ENCODE peak calls at places on chromosomes 5 and 9, in six cellular contexts. One of them, this sample, is unnamed.
A peak's percentile ranks its signal among the peaks of the same experiment; 100 is the strongest.

GRCh38 chr5:173327948-173328895 is at the start of gene STC2:
- DNase-seq in activated T-helper 2 cell treated with anti-CD3 and anti-CD28 coated beads, Interferon-gamma antibody, Interleukin-2, Interleukin-4, amounts not matched to agents 10 μg/mL and 5 μg/mL and 100 μg/mL, durations not matched to agents 14 hours and 24 hours and 36 hours: peak; percentile 67
- DNase-seq in Peyer's patch: no peak
- DNase-seq in skeletal muscle cell: peak; percentile 80
- DNase-seq in effector memory CD8-positive, alpha-beta T cell: no peak
- DNase-seq in right lobe of liver: no peak
- DNase-seq in this sample: peak; percentile 93

GRCh38 chr5:57532513-57533497 is 50.2 kb upstream of the ACTBL2 start:
- DNase-seq in activated T-helper 2 cell treated with anti-CD3 and anti-CD28 coated beads, Interferon-gamma antibody, Interleukin-2, Interleukin-4, amounts not matched to agents 10 μg/mL and 5 μg/mL and 100 μg/mL, durations not matched to agents 14 hours and 24 hours and 36 hours: no peak
- DNase-seq in Peyer's patch: no peak
- DNase-seq in skeletal muscle cell: no peak
- DNase-seq in effector memory CD8-positive, alpha-beta T cell: no peak
- DNase-seq in right lobe of liver: no peak
- DNase-seq in this sample: peak; percentile 18

GRCh38 chr9:88218721-88219120 is 80.4 kb upstream of the SPATA31C2 start:
- DNase-seq in activated T-helper 2 cell treated with anti-CD3 and anti-CD28 coated beads, Interferon-gamma antibody, Interleukin-2, Interleukin-4, amounts not matched to agents 10 μg/mL and 5 μg/mL and 100 μg/mL, durations not matched to agents 14 hours and 24 hours and 36 hours: no peak
- DNase-seq in Peyer's patch: no peak
- DNase-seq in skeletal muscle cell: no peak
- DNase-seq in effector memory CD8-positive, alpha-beta T cell: no peak
- DNase-seq in right lobe of liver: no peak
- DNase-seq in this sample: peak; percentile 27

GRCh38 chr9:71209890-71210289 is 88.5 kb upstream of the TRPM3 start:
- DNase-seq in activated T-helper 2 cell treated with anti-CD3 and anti-CD28 coated beads, Interferon-gamma antibody, Interleukin-2, Interleukin-4, amounts not matched to agents 10 μg/mL and 5 μg/mL and 100 μg/mL, durations not matched to agents 14 hours and 24 hours and 36 hours: no peak
- DNase-seq in Peyer's patch: no peak
- DNase-seq in skeletal muscle cell: no peak
- DNase-seq in effector memory CD8-positive, alpha-beta T cell: no peak
- DNase-seq in right lobe of liver: no peak
- DNase-seq in this sample: no peak

GRCh38 chr5:59587489-59588337 is 305.8 kb downstream of the PDE4D start:
- DNase-seq in activated T-helper 2 cell treated with anti-CD3 and anti-CD28 coated beads, Interferon-gamma antibody, Interleukin-2, Interleukin-4, amounts not matched to agents 10 μg/mL and 5 μg/mL and 100 μg/mL, durations not matched to agents 14 hours and 24 hours and 36 hours: no peak
- DNase-seq in Peyer's patch: no peak
- DNase-seq in skeletal muscle cell: peak; percentile 73
- DNase-seq in effector memory CD8-positive, alpha-beta T cell: no peak
- DNase-seq in right lobe of liver: peak; percentile 62
- DNase-seq in this sample: peak; percentile 9

GRCh38 chr5:139951296-139951924 is 91.7 kb downstream of the NRG2 start:
- DNase-seq in activated T-helper 2 cell treated with anti-CD3 and anti-CD28 coated beads, Interferon-gamma antibody, Interleukin-2, Interleukin-4, amounts not matched to agents 10 μg/mL and 5 μg/mL and 100 μg/mL, durations not matched to agents 14 hours and 24 hours and 36 hours: no peak
- DNase-seq in Peyer's patch: no peak
- DNase-seq in skeletal muscle cell: no peak
- DNase-seq in effector memory CD8-positive, alpha-beta T cell: no peak
- DNase-seq in right lobe of liver: no peak
- DNase-seq in this sample: no peak

GRCh38 chr5:14838396-14839319 is 32.9 kb downstream of the ANKH start:
- DNase-seq in activated T-helper 2 cell treated with anti-CD3 and anti-CD28 coated beads, Interferon-gamma antibody, Interleukin-2, Interleukin-4, amounts not matched to agents 10 μg/mL and 5 μg/mL and 100 μg/mL, durations not matched to agents 14 hours and 24 hours and 36 hours: no peak
- DNase-seq in Peyer's patch: no peak
- DNase-seq in skeletal muscle cell: no peak
- DNase-seq in effector memory CD8-positive, alpha-beta T cell: no peak
- DNase-seq in right lobe of liver: no peak
- DNase-seq in this sample: no peak

GRCh38 chr9:126916909-126917308 is 2.3 kb downstream of the RALGPS1 start:
- DNase-seq in activated T-helper 2 cell treated with anti-CD3 and anti-CD28 coated beads, Interferon-gamma antibody, Interleukin-2, Interleukin-4, amounts not matched to agents 10 μg/mL and 5 μg/mL and 100 μg/mL, durations not matched to agents 14 hours and 24 hours and 36 hours: no peak
- DNase-seq in Peyer's patch: no peak
- DNase-seq in skeletal muscle cell: no peak
- DNase-seq in effector memory CD8-positive, alpha-beta T cell: no peak
- DNase-seq in right lobe of liver: no peak
- DNase-seq in this sample: no peak

GRCh38 chr9:114284316-114285060 is 38.4 kb upstream of the ORM1 start:
- DNase-seq in activated T-helper 2 cell treated with anti-CD3 and anti-CD28 coated beads, Interferon-gamma antibody, Interleukin-2, Interleukin-4, amounts not matched to agents 10 μg/mL and 5 μg/mL and 100 μg/mL, durations not matched to agents 14 hours and 24 hours and 36 hours: no peak
- DNase-seq in Peyer's patch: no peak
- DNase-seq in skeletal muscle cell: no peak
- DNase-seq in effector memory CD8-positive, alpha-beta T cell: no peak
- DNase-seq in right lobe of liver: peak; percentile 37
- DNase-seq in this sample: no peak

GRCh38 chr9:127076860-127077657 is 45.4 kb downstream of the ANGPTL2 start:
- DNase-seq in activated T-helper 2 cell treated with anti-CD3 and anti-CD28 coated beads, Interferon-gamma antibody, Interleukin-2, Interleukin-4, amounts not matched to agents 10 μg/mL and 5 μg/mL and 100 μg/mL, durations not matched to agents 14 hours and 24 hours and 36 hours: no peak
- DNase-seq in Peyer's patch: no peak
- DNase-seq in skeletal muscle cell: no peak
- DNase-seq in effector memory CD8-positive, alpha-beta T cell: no peak
- DNase-seq in right lobe of liver: no peak
- DNase-seq in this sample: no peak

GRCh38 chr9:116156621-116157314 is 3.2 kb downstream of the PAPPA start:
- DNase-seq in activated T-helper 2 cell treated with anti-CD3 and anti-CD28 coated beads, Interferon-gamma antibody, Interleukin-2, Interleukin-4, amounts not matched to agents 10 μg/mL and 5 μg/mL and 100 μg/mL, durations not matched to agents 14 hours and 24 hours and 36 hours: no peak
- DNase-seq in Peyer's patch: no peak
- DNase-seq in skeletal muscle cell: peak; percentile 72
- DNase-seq in effector memory CD8-positive, alpha-beta T cell: no peak
- DNase-seq in right lobe of liver: no peak
- DNase-seq in this sample: peak; percentile 81

GRCh38 chr5:133250527-133250926 is 198.7 kb downstream of the HSPA4 start:
- DNase-seq in activated T-helper 2 cell treated with anti-CD3 and anti-CD28 coated beads, Interferon-gamma antibody, Interleukin-2, Interleukin-4, amounts not matched to agents 10 μg/mL and 5 μg/mL and 100 μg/mL, durations not matched to agents 14 hours and 24 hours and 36 hours: no peak
- DNase-seq in Peyer's patch: no peak
- DNase-seq in skeletal muscle cell: no peak
- DNase-seq in effector memory CD8-positive, alpha-beta T cell: no peak
- DNase-seq in right lobe of liver: no peak
- DNase-seq in this sample: no peak

GRCh38 chr9:27524236-27524635 is at the start of gene IFNK:
- DNase-seq in activated T-helper 2 cell treated with anti-CD3 and anti-CD28 coated beads, Interferon-gamma antibody, Interleukin-2, Interleukin-4, amounts not matched to agents 10 μg/mL and 5 μg/mL and 100 μg/mL, durations not matched to agents 14 hours and 24 hours and 36 hours: no peak
- DNase-seq in Peyer's patch: no peak
- DNase-seq in skeletal muscle cell: no peak
- DNase-seq in effector memory CD8-positive, alpha-beta T cell: no peak
- DNase-seq in right lobe of liver: no peak
- DNase-seq in this sample: no peak

GRCh38 chr9:72509053-72509452 is 12.4 kb upstream of the TMC1 start:
- DNase-seq in activated T-helper 2 cell treated with anti-CD3 and anti-CD28 coated beads, Interferon-gamma antibody, Interleukin-2, Interleukin-4, amounts not matched to agents 10 μg/mL and 5 μg/mL and 100 μg/mL, durations not matched to agents 14 hours and 24 hours and 36 hours: no peak
- DNase-seq in Peyer's patch: no peak
- DNase-seq in skeletal muscle cell: no peak
- DNase-seq in effector memory CD8-positive, alpha-beta T cell: no peak
- DNase-seq in right lobe of liver: no peak
- DNase-seq in this sample: peak; percentile 50

GRCh38 chr5:172758077-172758835 is 12.7 kb downstream of the DUSP1 start:
- DNase-seq in activated T-helper 2 cell treated with anti-CD3 and anti-CD28 coated beads, Interferon-gamma antibody, Interleukin-2, Interleukin-4, amounts not matched to agents 10 μg/mL and 5 μg/mL and 100 μg/mL, durations not matched to agents 14 hours and 24 hours and 36 hours: no peak
- DNase-seq in Peyer's patch: no peak
- DNase-seq in skeletal muscle cell: peak; percentile 91
- DNase-seq in effector memory CD8-positive, alpha-beta T cell: no peak
- DNase-seq in right lobe of liver: no peak
- DNase-seq in this sample: peak; percentile 95

GRCh38 chr5:140106101-140106500 is 7.8 kb upstream of the PURA start:
- DNase-seq in activated T-helper 2 cell treated with anti-CD3 and anti-CD28 coated beads, Interferon-gamma antibody, Interleukin-2, Interleukin-4, amounts not matched to agents 10 μg/mL and 5 μg/mL and 100 μg/mL, durations not matched to agents 14 hours and 24 hours and 36 hours: no peak
- DNase-seq in Peyer's patch: no peak
- DNase-seq in skeletal muscle cell: no peak
- DNase-seq in effector memory CD8-positive, alpha-beta T cell: no peak
- DNase-seq in right lobe of liver: no peak
- DNase-seq in this sample: no peak

GRCh38 chr5:75265731-75266130 is 29.1 kb upstream of the ANKRD31 start:
- DNase-seq in activated T-helper 2 cell treated with anti-CD3 and anti-CD28 coated beads, Interferon-gamma antibody, Interleukin-2, Interleukin-4, amounts not matched to agents 10 μg/mL and 5 μg/mL and 100 μg/mL, durations not matched to agents 14 hours and 24 hours and 36 hours: no peak
- DNase-seq in Peyer's patch: no peak
- DNase-seq in skeletal muscle cell: peak; percentile 14
- DNase-seq in effector memory CD8-positive, alpha-beta T cell: no peak
- DNase-seq in right lobe of liver: no peak
- DNase-seq in this sample: peak; percentile 45

GRCh38 chr9:61671276-61671973 is 481.6 kb downstream of the SPATA31A7 start:
- DNase-seq in activated T-helper 2 cell treated with anti-CD3 and anti-CD28 coated beads, Interferon-gamma antibody, Interleukin-2, Interleukin-4, amounts not matched to agents 10 μg/mL and 5 μg/mL and 100 μg/mL, durations not matched to agents 14 hours and 24 hours and 36 hours: no peak
- DNase-seq in Peyer's patch: peak; percentile 8
- DNase-seq in skeletal muscle cell: no peak
- DNase-seq in effector memory CD8-positive, alpha-beta T cell: no peak
- DNase-seq in right lobe of liver: peak; percentile 48
- DNase-seq in this sample: no peak

GRCh38 chr5:40916213-40916612 is 6.9 kb downstream of the C7 start:
- DNase-seq in activated T-helper 2 cell treated with anti-CD3 and anti-CD28 coated beads, Interferon-gamma antibody, Interleukin-2, Interleukin-4, amounts not matched to agents 10 μg/mL and 5 μg/mL and 100 μg/mL, durations not matched to agents 14 hours and 24 hours and 36 hours: no peak
- DNase-seq in Peyer's patch: no peak
- DNase-seq in skeletal muscle cell: no peak
- DNase-seq in effector memory CD8-positive, alpha-beta T cell: no peak
- DNase-seq in right lobe of liver: no peak
- DNase-seq in this sample: no peak

GRCh38 chr5:93281980-93282772 is 298.8 kb downstream of the NR2F1-AS1 start:
- DNase-seq in activated T-helper 2 cell treated with anti-CD3 and anti-CD28 coated beads, Interferon-gamma antibody, Interleukin-2, Interleukin-4, amounts not matched to agents 10 μg/mL and 5 μg/mL and 100 μg/mL, durations not matched to agents 14 hours and 24 hours and 36 hours: no peak
- DNase-seq in Peyer's patch: no peak
- DNase-seq in skeletal muscle cell: no peak
- DNase-seq in effector memory CD8-positive, alpha-beta T cell: no peak
- DNase-seq in right lobe of liver: no peak
- DNase-seq in this sample: no peak

GRCh38 chr9:90331826-90332575 is 310.6 kb downstream of the DIRAS2 start:
- DNase-seq in activated T-helper 2 cell treated with anti-CD3 and anti-CD28 coated beads, Interferon-gamma antibody, Interleukin-2, Interleukin-4, amounts not matched to agents 10 μg/mL and 5 μg/mL and 100 μg/mL, durations not matched to agents 14 hours and 24 hours and 36 hours: no peak
- DNase-seq in Peyer's patch: no peak
- DNase-seq in skeletal muscle cell: peak; percentile 77
- DNase-seq in effector memory CD8-positive, alpha-beta T cell: no peak
- DNase-seq in right lobe of liver: no peak
- DNase-seq in this sample: no peak

GRCh38 chr5:128099944-128100343 is 16.4 kb downstream of the SLC12A2 start:
- DNase-seq in activated T-helper 2 cell treated with anti-CD3 and anti-CD28 coated beads, Interferon-gamma antibody, Interleukin-2, Interleukin-4, amounts not matched to agents 10 μg/mL and 5 μg/mL and 100 μg/mL, durations not matched to agents 14 hours and 24 hours and 36 hours: no peak
- DNase-seq in Peyer's patch: no peak
- DNase-seq in skeletal muscle cell: no peak
- DNase-seq in effector memory CD8-positive, alpha-beta T cell: no peak
- DNase-seq in right lobe of liver: no peak
- DNase-seq in this sample: no peak

GRCh38 chr5:175254155-175254554 is 189.8 kb downstream of the DRD1 start:
- DNase-seq in activated T-helper 2 cell treated with anti-CD3 and anti-CD28 coated beads, Interferon-gamma antibody, Interleukin-2, Interleukin-4, amounts not matched to agents 10 μg/mL and 5 μg/mL and 100 μg/mL, durations not matched to agents 14 hours and 24 hours and 36 hours: no peak
- DNase-seq in Peyer's patch: no peak
- DNase-seq in skeletal muscle cell: no peak
- DNase-seq in effector memory CD8-positive, alpha-beta T cell: no peak
- DNase-seq in right lobe of liver: no peak
- DNase-seq in this sample: peak; percentile 48

GRCh38 chr9:136928591-136928990 is 15.9 kb downstream of the FBXW5 start:
- DNase-seq in activated T-helper 2 cell treated with anti-CD3 and anti-CD28 coated beads, Interferon-gamma antibody, Interleukin-2, Interleukin-4, amounts not matched to agents 10 μg/mL and 5 μg/mL and 100 μg/mL, durations not matched to agents 14 hours and 24 hours and 36 hours: no peak
- DNase-seq in Peyer's patch: no peak
- DNase-seq in skeletal muscle cell: no peak
- DNase-seq in effector memory CD8-positive, alpha-beta T cell: no peak
- DNase-seq in right lobe of liver: no peak
- DNase-seq in this sample: no peak

GRCh38 chr5:71601222-71602026 is 14.3 kb downstream of the MCCC2 start:
- DNase-seq in activated T-helper 2 cell treated with anti-CD3 and anti-CD28 coated beads, Interferon-gamma antibody, Interleukin-2, Interleukin-4, amounts not matched to agents 10 μg/mL and 5 μg/mL and 100 μg/mL, durations not matched to agents 14 hours and 24 hours and 36 hours: peak; percentile 66
- DNase-seq in Peyer's patch: peak; percentile 24
- DNase-seq in skeletal muscle cell: peak; percentile 96
- DNase-seq in effector memory CD8-positive, alpha-beta T cell: peak; percentile 56
- DNase-seq in right lobe of liver: no peak
- DNase-seq in this sample: peak; percentile 97

GRCh38 chr5:54524704-54525103 is 7.1 kb downstream of the SNX18 start:
- DNase-seq in activated T-helper 2 cell treated with anti-CD3 and anti-CD28 coated beads, Interferon-gamma antibody, Interleukin-2, Interleukin-4, amounts not matched to agents 10 μg/mL and 5 μg/mL and 100 μg/mL, durations not matched to agents 14 hours and 24 hours and 36 hours: no peak
- DNase-seq in Peyer's patch: no peak
- DNase-seq in skeletal muscle cell: no peak
- DNase-seq in effector memory CD8-positive, alpha-beta T cell: no peak
- DNase-seq in right lobe of liver: no peak
- DNase-seq in this sample: no peak

GRCh38 chr9:98175013-98175679 is 17.3 kb downstream of the CORO2A start:
- DNase-seq in activated T-helper 2 cell treated with anti-CD3 and anti-CD28 coated beads, Interferon-gamma antibody, Interleukin-2, Interleukin-4, amounts not matched to agents 10 μg/mL and 5 μg/mL and 100 μg/mL, durations not matched to agents 14 hours and 24 hours and 36 hours: no peak
- DNase-seq in Peyer's patch: no peak
- DNase-seq in skeletal muscle cell: no peak
- DNase-seq in effector memory CD8-positive, alpha-beta T cell: no peak
- DNase-seq in right lobe of liver: no peak
- DNase-seq in this sample: no peak

GRCh38 chr5:142065273-142065672 is 43.3 kb upstream of the NDFIP1 start:
- DNase-seq in activated T-helper 2 cell treated with anti-CD3 and anti-CD28 coated beads, Interferon-gamma antibody, Interleukin-2, Interleukin-4, amounts not matched to agents 10 μg/mL and 5 μg/mL and 100 μg/mL, durations not matched to agents 14 hours and 24 hours and 36 hours: no peak
- DNase-seq in Peyer's patch: no peak
- DNase-seq in skeletal muscle cell: peak; percentile 34
- DNase-seq in effector memory CD8-positive, alpha-beta T cell: no peak
- DNase-seq in right lobe of liver: no peak
- DNase-seq in this sample: peak; percentile 18

GRCh38 chr5:120446068-120446492 is 18.0 kb upstream of the PRR16 start:
- DNase-seq in activated T-helper 2 cell treated with anti-CD3 and anti-CD28 coated beads, Interferon-gamma antibody, Interleukin-2, Interleukin-4, amounts not matched to agents 10 μg/mL and 5 μg/mL and 100 μg/mL, durations not matched to agents 14 hours and 24 hours and 36 hours: no peak
- DNase-seq in Peyer's patch: no peak
- DNase-seq in skeletal muscle cell: peak; percentile 88
- DNase-seq in effector memory CD8-positive, alpha-beta T cell: no peak
- DNase-seq in right lobe of liver: no peak
- DNase-seq in this sample: peak; percentile 93

GRCh38 chr5:170638051-170638450 is 134.2 kb downstream of the KCNIP1 start:
- DNase-seq in activated T-helper 2 cell treated with anti-CD3 and anti-CD28 coated beads, Interferon-gamma antibody, Interleukin-2, Interleukin-4, amounts not matched to agents 10 μg/mL and 5 μg/mL and 100 μg/mL, durations not matched to agents 14 hours and 24 hours and 36 hours: no peak
- DNase-seq in Peyer's patch: no peak
- DNase-seq in skeletal muscle cell: no peak
- DNase-seq in effector memory CD8-positive, alpha-beta T cell: no peak
- DNase-seq in right lobe of liver: no peak
- DNase-seq in this sample: no peak

GRCh38 chr5:132363431-132364112 is 5.9 kb upstream of the SLC22A5 start:
- DNase-seq in activated T-helper 2 cell treated with anti-CD3 and anti-CD28 coated beads, Interferon-gamma antibody, Interleukin-2, Interleukin-4, amounts not matched to agents 10 μg/mL and 5 μg/mL and 100 μg/mL, durations not matched to agents 14 hours and 24 hours and 36 hours: no peak
- DNase-seq in Peyer's patch: no peak
- DNase-seq in skeletal muscle cell: peak; percentile 93
- DNase-seq in effector memory CD8-positive, alpha-beta T cell: no peak
- DNase-seq in right lobe of liver: no peak
- DNase-seq in this sample: peak; percentile 93

This sample was measured in HFFc6.